ENCODE peak calls at places on chromosomes 3 and 15, in four cellular contexts. O is activated T-cell treated with anti-CD3 and anti-CD28 coated beads for 24 hours, P is iris pigment epithelial cell, B is ecto neural progenitor cell. S is an unnamed sample.
A peak's percentile ranks its signal among the peaks of the same experiment; 100 is the strongest.

GRCh38 chr3:17195192-17195611 is 310.4 kb downstream of the PLCL2 start:
- DNase-seq in B (no peak), P (peak; percentile 50), O (no peak), S (peak; percentile 69)

GRCh38 chr3:127688416-127689265 is 15.9 kb downstream of the ABTB1 start:
- DNase-seq in B (no peak), O (no peak), P (peak; percentile 58), S (no peak)

GRCh38 chr3:150055332-150055731 is 84.6 kb upstream of the PFN2 start:
- DNase-seq in B (no peak), O (no peak), P (no peak), S (no peak)

GRCh38 chr3:30473374-30474051 is 132.9 kb upstream of the TGFBR2 start:
- DNase-seq in P (peak; percentile 86), B (no peak), O (no peak), S (peak; percentile 98)

GRCh38 chr3:63967675-63968611 is 55.4 kb downstream of the PSMD6 start:
- DNase-seq in P (peak; percentile 90), B (peak; percentile 63), O (no peak), S (peak; percentile 70)

GRCh38 chr3:163622384-163622783 is 1455.9 kb downstream of the SI start:
- DNase-seq in P (no peak), B (peak; percentile 56), O (no peak), S (no peak)

GRCh38 chr3:13700362-13700761 is 151.4 kb downstream of the FBLN2 start:
- DNase-seq in B (peak; percentile 61), P (no peak), O (no peak), S (no peak)

GRCh38 chr3:187072102-187072501 is 67.2 kb downstream of the RPL39L start:
- DNase-seq in B (no peak), O (no peak), P (no peak), S (peak; percentile 39)

GRCh38 chr3:158801200-158801599 is 654 bp upstream of the MFSD1 start:
- DNase-seq in P (peak; percentile 27), O (no peak), B (peak; percentile 46), S (no peak)

GRCh38 chr15:68073576-68074288 is 19.6 kb downstream of the PIAS1 start:
- DNase-seq in B (no peak), P (no peak), O (no peak), S (no peak)

GRCh38 chr15:98853161-98853560 is 154.4 kb downstream of the PGPEP1L start:
- DNase-seq in O (peak; percentile 63), B (peak; percentile 81), P (peak; percentile 95), S (peak; percentile 67)

GRCh38 chr3:65855370-65856100 is 183.2 kb downstream of the MAGI1 start:
- DNase-seq in P (peak; percentile 68), B (no peak), O (no peak), S (no peak)

GRCh38 chr15:76181705-76182107 is 121.9 kb downstream of the TMEM266 start:
- DNase-seq in B (no peak), O (peak; percentile 21), P (no peak), S (no peak)

GRCh38 chr3:126850370-126851085 is 132.4 kb upstream of the PLXNA1 start:
- DNase-seq in P (peak; percentile 71), B (peak; percentile 85), O (no peak), S (no peak)

GRCh38 chr3:16743276-16743675 is 138.1 kb upstream of the DAZL start:
- DNase-seq in B (no peak), O (no peak), P (peak; percentile 10), S (no peak)

GRCh38 chr15:31499236-31499952 is 172.8 kb downstream of the KLF13 start:
- DNase-seq in O (no peak), B (no peak), P (no peak), S (no peak)

GRCh38 chr15:68584704-68585573 is 6.1 kb downstream of the CORO2B start:
- DNase-seq in B (no peak), P (no peak), O (no peak), S (no peak)

GRCh38 chr3:196740476-196741400 is 1.1 kb downstream of the PAK2 start:
- DNase-seq in O (peak; percentile 16), P (peak; percentile 67), B (no peak), S (no peak)

GRCh38 chr3:157624801-157625200 is 121.6 kb upstream of the VEPH1 start:
- DNase-seq in P (no peak), B (no peak), O (no peak), S (no peak)

GRCh38 chr3:14803101-14803980 is 15.4 kb upstream of the FGD5 start:
- DNase-seq in P (peak; percentile 19), B (no peak), O (no peak), S (no peak)

GRCh38 chr3:127427169-127427655 is 139.4 kb upstream of the PRR20G start:
- DNase-seq in O (no peak), B (no peak), P (no peak), S (no peak)

GRCh38 chr15:45704329-45705249 is 69.8 kb downstream of the SQOR start:
- DNase-seq in P (peak; percentile 34), B (peak; percentile 79), O (no peak), S (no peak)

GRCh38 chr15:37289109-37289765 is 188.9 kb upstream of the MEIS2 start:
- DNase-seq in B (peak; percentile 43), P (peak; percentile 4), O (no peak), S (no peak)

GRCh38 chr3:115212615-115213014 is 65.5 kb upstream of the ZBTB20 start:
- DNase-seq in B (no peak), O (no peak), P (no peak), S (no peak)

GRCh38 chr3:71227344-71227743 is 356.2 kb downstream of the FOXP1 start:
- DNase-seq in P (peak; percentile 32), O (no peak), B (no peak), S (no peak)

GRCh38 chr3:46668591-46668990 is 24.9 kb downstream of the ALS2CL start:
- DNase-seq in B (no peak), P (no peak), O (no peak), S (no peak)